ENCODE peak calls at places on chromosomes 1 and 21, in ten cellular contexts. Z is heart left ventricle, S is GM12891, X is adrenal gland, H is stomach, C is A549, I is right lobe of liver, G is endothelial cell of umbilical vein, D is IMR-90, Y is body of pancreas. W is an unnamed sample.

GRCh38 chr21:25936776-25937175 is 202.0 kb downstream of the GABPA start:
- DNase-seq in C (no peak), X (no peak), I (no peak), Z (no peak), D (peak; percentile 15), G (peak; percentile 66), S (no peak), H (no peak), Y (no peak), W (no peak)

GRCh38 chr1:202113690-202114300 is 8.9 kb upstream of the GPR37L1 start:
- DNase-seq in C (peak; percentile 46), I (no peak), Y (no peak), Z (no peak), H (no peak), G (no peak), X (no peak), D (no peak), S (no peak), W (no peak)

GRCh38 chr1:162213281-162213909 is 143.9 kb downstream of the NOS1AP start:
- DNase-seq in Z (peak; percentile 69), D (peak; percentile 2), G (peak; percentile 80), I (peak; percentile 79), Y (peak; percentile 86), S (no peak), H (peak; percentile 92), X (peak; percentile 74), C (no peak), W (no peak)

GRCh38 chr1:223045164-223045957 is 97.7 kb downstream of the TLR5 start:
- DNase-seq in S (no peak), I (no peak), G (no peak), C (no peak), Y (no peak), D (no peak), X (no peak), Z (no peak), H (no peak), W (no peak)

GRCh38 chr21:31354604-31355443 is 10.8 kb upstream of the TIAM1 start:
- DNase-seq in I (peak; percentile 35), Y (no peak), D (peak; percentile 87), X (peak; percentile 22), Z (no peak), G (no peak), H (peak; percentile 55), S (no peak), C (peak; percentile 11), W (no peak)

GRCh38 chr1:111489604-111490003 is 13.8 kb downstream of the ADORA3 start:
- DNase-seq in G (no peak), S (no peak), C (no peak), Z (no peak), I (no peak), X (no peak), H (no peak), D (no peak), Y (peak; percentile 76), W (no peak)

GRCh38 chr1:13921190-13921589 is 221.2 kb downstream of the PRDM2 start:
- DNase-seq in I (no peak), X (no peak), Y (no peak), C (no peak), S (no peak), H (no peak), Z (no peak), G (no peak), D (no peak), W (no peak)

GRCh38 chr21:29741761-29742160 is 198.0 kb downstream of the GRIK1 start:
- DNase-seq in C (no peak), S (no peak), X (no peak), Y (no peak), D (no peak), H (no peak), Z (no peak), I (no peak), G (no peak), W (no peak)

GRCh38 chr1:183911285-183911684 is 106.4 kb downstream of the RGL1 start:
- DNase-seq in Z (no peak), H (no peak), C (no peak), X (no peak), G (no peak), S (no peak), I (no peak), Y (peak; percentile 24), D (no peak), W (no peak)

GRCh38 chr1:76351655-76352054 is 277.1 kb downstream of the ST6GALNAC3 start:
- DNase-seq in Z (no peak), H (no peak), Y (no peak), S (no peak), G (no peak), D (no peak), I (no peak), C (no peak), X (no peak), W (no peak)

GRCh38 chr1:183029591-183030000 is 6.4 kb downstream of the LAMC1 start:
- DNase-seq in Y (no peak), G (no peak), D (peak; percentile 77), I (no peak), H (no peak), S (no peak), C (no peak), X (no peak), Z (no peak), W (no peak)

GRCh38 chr1:111742938-111743549 is 3.8 kb upstream of the INKA2 start:
- DNase-seq in X (no peak), D (peak; percentile 86), I (no peak), Z (no peak), Y (no peak), H (no peak), C (no peak), S (no peak), G (no peak), W (no peak)

GRCh38 chr1:22691354-22691753 is 19.3 kb upstream of the EPHB2 start:
- DNase-seq in I (no peak), D (peak; percentile 62), X (no peak), H (no peak), S (no peak), C (no peak), G (no peak), Y (no peak), Z (no peak), W (no peak)

GRCh38 chr1:197958438-197958837 is 41.3 kb downstream of the LHX9 start:
- DNase-seq in C (no peak), D (no peak), H (no peak), Z (no peak), Y (peak; percentile 12), G (no peak), I (no peak), X (no peak), S (no peak), W (no peak)

GRCh38 chr1:40627987-40628902 is 37.2 kb downstream of the RIMS3 start:
- DNase-seq in C (no peak), Z (no peak), H (no peak), G (no peak), I (no peak), Y (no peak), D (no peak), S (peak; percentile 39), X (no peak), W (no peak)

GRCh38 chr21:45293726-45294401 is 6.2 kb upstream of the POFUT2 start:
- DNase-seq in H (peak; percentile 24), C (no peak), Z (peak; percentile 65), Y (no peak), S (no peak), X (peak; percentile 56), I (no peak), G (no peak), D (no peak), W (no peak)

GRCh38 chr1:93629101-93630059 is 52.3 kb downstream of the BCAR3 start:
- DNase-seq in D (peak; percentile 85), Y (peak; percentile 74), Z (no peak), C (peak; percentile 70), G (peak; percentile 82), S (peak; percentile 39), H (no peak), X (peak; percentile 46), I (no peak), W (peak; percentile 82)

GRCh38 chr1:58399176-58399575 is 147.3 kb downstream of the OMA1 start:
- DNase-seq in Z (no peak), C (no peak), Y (no peak), H (no peak), I (no peak), X (no peak), G (no peak), D (no peak), S (no peak), W (no peak)

GRCh38 chr1:58398714-58399113 is 147.8 kb downstream of the OMA1 start:
- DNase-seq in Z (no peak), Y (no peak), C (no peak), S (no peak), I (no peak), X (no peak), D (no peak), G (no peak), H (no peak), W (no peak)

GRCh38 chr1:58396150-58396549 is 150.4 kb downstream of the OMA1 start:
- DNase-seq in D (no peak), C (no peak), Z (no peak), H (no peak), X (no peak), S (no peak), I (no peak), G (no peak), Y (no peak), W (no peak)

GRCh38 chr1:58395355-58395754 is 151.2 kb downstream of the OMA1 start:
- DNase-seq in G (peak; percentile 78), C (peak; percentile 9), X (no peak), H (no peak), I (no peak), D (peak; percentile 91), Z (no peak), S (no peak), Y (peak; percentile 19), W (no peak)

GRCh38 chr1:58397187-58397820 is 149.2 kb downstream of the OMA1 start:
- DNase-seq in G (no peak), X (no peak), S (no peak), H (no peak), I (no peak), C (peak; percentile 5), Y (no peak), Z (no peak), D (peak; percentile 80), W (no peak)
- TF ChIP-seq POLR2A in G (no peak), X (no peak), S (no peak), H (no peak), I (no peak), C (no peak), Y (no peak), Z (no peak), D (no peak), W (no peak)

GRCh38 chr1:156154317-156154749 is 948 bp downstream of the SEMA4A start:
- DNase-seq in C (no peak), S (peak; percentile 71), Y (peak; percentile 58), G (no peak), D (no peak), X (no peak), Z (no peak), I (peak; percentile 54), H (peak; percentile 46), W (peak; percentile 30)
- TF ChIP-seq POLR2A in C (no peak), S (no peak), Y (no peak), G (no peak), D (no peak), X (no peak), Z (no peak), I (no peak), H (no peak), W (no peak)

GRCh38 chr1:85707990-85708825 is at the start of gene ZNHIT6:
- DNase-seq in Y (peak; percentile 95), C (peak; percentile 98), Z (peak; percentile 89), X (peak; percentile 84), H (peak; percentile 91), S (peak; percentile 39), G (peak; percentile 95), D (peak; percentile 98), I (peak; percentile 88), W (peak; percentile 91)
- TF ChIP-seq POLR2A in Y (peak; percentile 47), C (peak; percentile 54), Z (peak; percentile 58), X (peak; percentile 72), H (no peak), S (peak; percentile 88), G (peak; percentile 60), D (peak; percentile 37), I (peak; percentile 70), W (peak; percentile 82)

GRCh38 chr1:24908591-24909259 is 21.4 kb downstream of the RUNX3 start:
- DNase-seq in I (peak; percentile 7), Y (no peak), H (no peak), C (no peak), X (no peak), Z (no peak), G (no peak), S (no peak), D (no peak), W (no peak)
- TF ChIP-seq POLR2A in I (no peak), Y (no peak), H (no peak), C (no peak), X (no peak), Z (no peak), G (no peak), S (no peak), D (no peak), W (no peak)